ENCODE peak calls at places on chromosome 17, in ten cellular contexts. R is heart left ventricle, F is stomach, H is esophagus squamous epithelium, P is sigmoid colon, Z is IMR-90, A is uterus, K is right lobe of liver, X is body of pancreas, V is ovary. C is an unnamed sample.

GRCh38 chr17:1878419-1879121 is 48.8 kb downstream of the RPA1 start:
- DNase-seq in R (no peak), F (no peak), H (no peak), P (no peak), Z (no peak), A (no peak), K (no peak), X (no peak), V (no peak), C (no peak)

GRCh38 chr17:694239-694638 is 20.4 kb downstream of the VPS53 start:
- DNase-seq in R (no peak), F (no peak), H (no peak), P (no peak), Z (peak), A (no peak), K (no peak), X (no peak), V (no peak), C (no peak)

GRCh38 chr17:38898812-38899348 is 26.5 kb upstream of the LASP1NB start:
- DNase-seq in R (peak), F (peak), H (no peak), P (no peak), Z (no peak), A (no peak), K (peak), X (no peak), V (no peak), C (peak)

GRCh38 chr17:50922107-50922506 is 56.0 kb upstream of the TOB1 start:
- DNase-seq in R (no peak), F (no peak), H (no peak), P (no peak), Z (peak), A (no peak), K (peak), X (no peak), V (no peak), C (no peak)

GRCh38 chr17:77516902-77517301 is 376.1 kb downstream of the SEC14L1 start:
- DNase-seq in R (no peak), F (peak), H (no peak), P (no peak), Z (peak), A (no peak), K (no peak), X (no peak), V (no peak), C (no peak)

GRCh38 chr17:28242791-28243190 is 76.2 kb upstream of the TMEM97 start:
- DNase-seq in R (no peak), F (no peak), H (no peak), P (no peak), Z (no peak), A (no peak), K (no peak), X (no peak), V (no peak), C (no peak)

GRCh38 chr17:70408768-70409167 is 239.4 kb downstream of the KCNJ2 start:
- DNase-seq in R (no peak), F (no peak), H (no peak), P (no peak), Z (no peak), A (no peak), K (no peak), X (no peak), V (no peak), C (no peak)

GRCh38 chr17:72528683-72529082 is 407.9 kb downstream of the SOX9 start:
- DNase-seq in R (no peak), F (no peak), H (no peak), P (no peak), Z (no peak), A (no peak), K (no peak), X (no peak), V (no peak), C (no peak)

GRCh38 chr17:31525801-31526549 is 134.5 kb downstream of the RAB11FIP4 start:
- DNase-seq in R (no peak), F (no peak), H (no peak), P (no peak), Z (no peak), A (no peak), K (peak), X (no peak), V (no peak), C (no peak)

GRCh38 chr17:1546292-1546922 is 16.2 kb downstream of the PITPNA start:
- DNase-seq in R (no peak), F (no peak), H (no peak), P (no peak), Z (no peak), A (no peak), K (no peak), X (no peak), V (no peak), C (no peak)

GRCh38 chr17:48215583-48216139 is 108.1 kb downstream of the SNX11 start:
- DNase-seq in R (no peak), F (no peak), H (no peak), P (no peak), Z (peak), A (no peak), K (no peak), X (no peak), V (no peak), C (peak)

GRCh38 chr17:62062313-62062712 is 2.8 kb downstream of the MED13 start:
- DNase-seq in R (no peak), F (no peak), H (no peak), P (no peak), Z (peak), A (no peak), K (no peak), X (no peak), V (no peak), C (no peak)

GRCh38 chr17:41667280-41668008 is 21.2 kb upstream of the EIF1 start:
- DNase-seq in R (no peak), F (no peak), H (no peak), P (peak), Z (no peak), A (no peak), K (no peak), X (no peak), V (no peak), C (no peak)

GRCh38 chr17:42000399-42001076 is 16.7 kb downstream of the DNAJC7 start:
- DNase-seq in R (no peak), F (no peak), H (no peak), P (no peak), Z (no peak), A (no peak), K (no peak), X (no peak), V (no peak), C (no peak)

GRCh38 chr17:63445571-63446217 is 412 bp downstream of the CYB561 start:
- DNase-seq in R (no peak), F (peak), H (no peak), P (no peak), Z (no peak), A (no peak), K (peak), X (peak), V (no peak), C (peak)

GRCh38 chr17:77946900-77947643 is 11.4 kb upstream of the TNRC6C start:
- DNase-seq in R (no peak), F (no peak), H (no peak), P (no peak), Z (no peak), A (no peak), K (no peak), X (no peak), V (no peak), C (no peak)

GRCh38 chr17:39629894-39630293 is 3.1 kb downstream of the PPP1R1B start:
- DNase-seq in R (no peak), F (no peak), H (no peak), P (no peak), Z (no peak), A (no peak), K (no peak), X (no peak), V (no peak), C (peak)

GRCh38 chr17:21213491-21214014 is 408 bp downstream of the TMEM11 start:
- DNase-seq in R (no peak), F (peak), H (no peak), P (peak), Z (no peak), A (no peak), K (peak), X (peak), V (no peak), C (peak)

GRCh38 chr17:45231481-45232116 is 9.9 kb downstream of the FMNL1 start:
- DNase-seq in R (no peak), F (peak), H (no peak), P (peak), Z (no peak), A (no peak), K (no peak), X (no peak), V (no peak), C (peak)
- TF ChIP-seq CTCF in R (no peak), F (no peak), H (no peak), P (no peak), Z (peak), A (no peak), K (peak), X (peak), V (no peak), C (peak)

GRCh38 chr17:82215095-82215971 is 2.7 kb upstream of the CCDC57 start:
- DNase-seq in R (peak), F (no peak), H (no peak), P (peak), Z (no peak), A (no peak), K (no peak), X (peak), V (no peak), C (no peak)
- H3K27ac ChIP-seq in R (no peak), F (peak), H (peak), P (no peak), Z (peak), A (no peak), K (no peak), X (no peak), V (no peak), C (peak)

DNA sequence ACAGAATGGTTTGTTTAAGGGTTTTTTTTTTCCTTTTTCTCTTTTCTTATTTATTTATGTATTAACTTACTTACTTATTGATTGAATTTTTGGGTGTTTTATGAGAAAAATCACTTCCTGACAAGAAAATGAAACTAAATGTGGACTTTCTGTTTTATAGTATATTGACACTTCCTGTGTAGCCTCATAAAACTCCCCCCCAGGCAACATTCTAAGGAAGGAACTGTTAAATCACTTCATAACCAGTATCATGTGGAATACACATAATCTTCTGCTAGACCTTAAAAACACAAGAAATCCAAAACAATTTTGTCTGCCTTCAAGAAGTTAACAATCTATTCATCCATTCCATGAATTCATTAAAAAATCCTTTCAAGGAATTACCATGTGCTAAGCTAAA is 164.1 kb upstream of the TOM1L1 start:
- DNase-seq in R (no peak), F (no peak), H (no peak), P (no peak), Z (no peak), A (no peak), K (no peak), X (no peak), V (no peak), C (no peak)
- TF ChIP-seq POLR2A in R (no peak), F (no peak), H (no peak), P (no peak), Z (no peak), A (no peak), K (no peak), X (no peak), V (no peak), C (no peak)

GRCh38 chr17:8002646-8003593 is 505 bp downstream of the GUCY2D start:
- DNase-seq in R (no peak), F (no peak), H (no peak), P (peak), Z (no peak), A (no peak), K (no peak), X (no peak), V (no peak), C (no peak)
- TF ChIP-seq CTCF in R (no peak), F (no peak), H (no peak), P (no peak), Z (no peak), A (no peak), K (no peak), X (no peak), V (no peak), C (no peak)

GRCh38 chr17:17050346-17051345 is 8.4 kb downstream of the MPRIP start:
- DNase-seq in R (no peak), F (peak), H (no peak), P (peak), Z (no peak), A (no peak), K (no peak), X (no peak), V (no peak), C (no peak)
- H3K27ac ChIP-seq in R (peak), F (peak), H (peak), P (no peak), Z (no peak), A (no peak), K (no peak), X (no peak), V (no peak), C (peak)